ENCODE peak calls at places on chromosomes 11 and 22, in seven cellular contexts. K is K562, L is HCT116, Y is GM12878, V is SK-N-SH, S is H1, M is HepG2. J is an unnamed sample.

GRCh38 chr22:48368975-48369525 is 1458.6 kb downstream of the BRD1 start:
- DNase-seq in K (no peak), L (no peak), Y (no peak), V (no peak), S (peak), M (no peak), J (no peak)

GRCh38 chr11:34570584-34570983 is 50.3 kb upstream of the EHF start:
- DNase-seq in K (peak), L (no peak), Y (no peak), V (peak), S (no peak), M (no peak), J (peak)

GRCh38 chr11:121754603-121755002 is 301.8 kb upstream of the SORL1-AS1 start:
- DNase-seq in K (no peak), L (no peak), Y (no peak), V (no peak), S (no peak), M (no peak), J (no peak)

GRCh38 chr22:47794851-47795250 is 1032.4 kb downstream of the TBC1D22A start:
- DNase-seq in K (no peak), L (no peak), Y (no peak), V (no peak), S (no peak), M (no peak), J (no peak)

GRCh38 chr22:40056163-40056958 is 61.6 kb downstream of the FAM83F start:
- DNase-seq in K (no peak), L (no peak), Y (no peak), V (no peak), S (no peak), M (no peak), J (no peak)

GRCh38 chr11:73381589-73381988 is 5.4 kb downstream of the RELT start:
- DNase-seq in K (no peak), L (no peak), Y (no peak), V (no peak), S (no peak), M (no peak), J (no peak)

GRCh38 chr22:42820075-42820763 is 36.9 kb downstream of the ARFGAP3 start:
- DNase-seq in K (peak), L (no peak), Y (no peak), V (no peak), S (no peak), M (no peak), J (peak)

GRCh38 chr11:94655951-94656350 is 88.8 kb downstream of the PIWIL4 start:
- DNase-seq in K (no peak), L (no peak), Y (no peak), V (no peak), S (no peak), M (no peak), J (no peak)

GRCh38 chr22:39773976-39774539 is 119.5 kb downstream of the ENTHD1 start:
- DNase-seq in K (peak), L (no peak), Y (peak), V (no peak), S (no peak), M (no peak), J (peak)

GRCh38 chr22:16824718-16825687 is at the start of gene XKR3:
- DNase-seq in K (peak), L (no peak), Y (peak), V (no peak), S (no peak), M (no peak), J (peak)

GRCh38 chr11:19080579-19080993 is 20.1 kb upstream of the MRGPRX2 start:
- DNase-seq in K (no peak), L (no peak), Y (no peak), V (no peak), S (no peak), M (peak), J (peak)

GRCh38 chr22:43431821-43432554 is 20.2 kb downstream of the MPPED1 start:
- DNase-seq in K (no peak), L (no peak), Y (no peak), V (no peak), S (no peak), M (no peak), J (no peak)

GRCh38 chr11:65100674-65101350 is 4.8 kb downstream of the VPS51 start:
- DNase-seq in K (no peak), L (no peak), Y (no peak), V (no peak), S (no peak), M (no peak), J (no peak)

GRCh38 chr22:39405346-39406085 is 5.9 kb downstream of the TAB1 start:
- DNase-seq in K (no peak), L (no peak), Y (no peak), V (no peak), S (no peak), M (no peak), J (no peak)

GRCh38 chr22:39559456-39560105 is 11.0 kb upstream of the CACNA1I start:
- DNase-seq in K (peak), L (no peak), Y (no peak), V (peak), S (peak), M (no peak), J (peak)

GRCh38 chr22:32389685-32390084 is 22.4 kb downstream of the RTCB start:
- DNase-seq in K (peak), L (no peak), Y (no peak), V (peak), S (peak), M (no peak), J (peak)

GRCh38 chr11:95154514-95154913 is 64.9 kb downstream of the ENDOD1 start:
- DNase-seq in K (peak), L (peak), Y (no peak), V (peak), S (peak), M (peak), J (peak)

GRCh38 chr11:61579398-61580291 is 1.2 kb downstream of the SYT7 start:
- DNase-seq in K (no peak), L (no peak), Y (no peak), V (no peak), S (peak), M (no peak), J (no peak)

GRCh38 chr11:12007769-12008737 is at the start of gene DKK3:
- DNase-seq in K (no peak), L (no peak), Y (no peak), V (peak), S (peak), M (no peak), J (no peak)

GRCh38 chr11:10564692-10565318 is 3.7 kb downstream of the LYVE1 start:
- DNase-seq in K (peak), L (no peak), Y (no peak), V (no peak), S (no peak), M (no peak), J (peak)

GRCh38 chr11:64545605-64546004 is 45.4 kb upstream of the SLC22A12 start:
- DNase-seq in K (no peak), L (peak), Y (no peak), V (no peak), S (no peak), M (no peak), J (no peak)

GRCh38 chr22:30664798-30665197 is 2.9 kb downstream of the DUSP18 start:
- DNase-seq in K (no peak), L (no peak), Y (no peak), V (no peak), S (no peak), M (no peak), J (no peak)

GRCh38 chr11:78982377-78982925 is 407.8 kb upstream of the NARS2 start:
- DNase-seq in K (no peak), L (no peak), Y (no peak), V (peak), S (no peak), M (no peak), J (no peak)

GRCh38 chr22:19287889-19288288 is 3.6 kb downstream of the CLTCL1 start:
- DNase-seq in K (no peak), L (no peak), Y (no peak), V (no peak), S (no peak), M (no peak), J (no peak)

GRCh38 chr11:114163830-114164401 is 104.4 kb downstream of the ZBTB16 start:
- DNase-seq in K (no peak), L (no peak), Y (no peak), V (no peak), S (no peak), M (no peak), J (no peak)

GRCh38 chr22:44667276-44667675 is 34.7 kb upstream of the PRR5 start:
- DNase-seq in K (no peak), L (no peak), Y (no peak), V (peak), S (no peak), M (no peak), J (no peak)

GRCh38 chr11:22037505-22037904 is 155.4 kb upstream of the ANO5 start:
- DNase-seq in K (no peak), L (no peak), Y (no peak), V (no peak), S (no peak), M (no peak), J (no peak)

GRCh38 chr11:22194907-22195306 is 2.0 kb downstream of the ANO5 start:
- DNase-seq in K (no peak), L (no peak), Y (no peak), V (no peak), S (no peak), M (no peak), J (no peak)

GRCh38 chr11:57214494-57214893 is 22.6 kb downstream of the APLNR start:
- DNase-seq in K (no peak), L (no peak), Y (no peak), V (no peak), S (no peak), M (no peak), J (no peak)

GRCh38 chr11:57213282-57214086 is 23.6 kb downstream of the APLNR start:
- DNase-seq in K (peak), L (no peak), Y (no peak), V (peak), S (peak), M (no peak), J (no peak)

GRCh38 chr11:57217053-57217452 is 20.0 kb downstream of the APLNR start:
- DNase-seq in K (no peak), L (no peak), Y (no peak), V (no peak), S (no peak), M (no peak), J (no peak)

GRCh38 chr11:57216463-57216862 is 20.6 kb downstream of the APLNR start:
- DNase-seq in K (no peak), L (no peak), Y (no peak), V (no peak), S (no peak), M (no peak), J (no peak)

DNA sequence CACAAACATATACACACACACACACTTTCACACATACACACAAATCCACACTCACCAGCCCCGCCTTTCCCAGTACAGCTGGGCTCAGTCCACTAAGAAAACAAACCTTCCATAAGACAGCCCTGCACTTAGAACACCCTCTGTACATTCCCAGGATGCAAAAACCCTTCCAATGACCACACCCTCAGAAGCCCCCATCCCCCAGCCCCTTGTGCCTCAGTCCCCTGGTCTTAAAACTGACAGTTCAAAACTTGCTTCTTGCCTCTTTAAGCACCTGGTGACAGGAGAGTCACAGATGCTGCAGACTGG is 23.0 kb downstream of the APLNR start:
- DNase-seq in K (no peak), L (no peak), Y (no peak), V (no peak), S (no peak), M (no peak), J (no peak)
- TF ChIP-seq JUND in K (no peak), L (no peak), Y (no peak), V (no peak), S (no peak), M (no peak), J (no peak)

GRCh38 chr22:46750530-46750800 is 12.0 kb upstream of the TBC1D22A start:
- DNase-seq in K (no peak), L (no peak), Y (no peak), V (no peak), S (no peak), M (no peak), J (no peak)

GRCh38 chr22:46748948-46749681 is 11.1 kb upstream of the CERK start:
- DNase-seq in K (no peak), L (no peak), Y (no peak), V (no peak), S (no peak), M (no peak), J (no peak)

GRCh38 chr22:46749682-46750529 is 11.9 kb upstream of the CERK start:
- DNase-seq in K (no peak), L (no peak), Y (no peak), V (no peak), S (no peak), M (no peak), J (no peak)

GRCh38 chr22:46752286-46752685 is 10.2 kb upstream of the TBC1D22A start:
- DNase-seq in K (no peak), L (no peak), Y (no peak), V (no peak), S (no peak), M (no peak), J (no peak)

GRCh38 chr22:46750861-46751260 is 11.6 kb upstream of the TBC1D22A start:
- DNase-seq in K (no peak), L (no peak), Y (no peak), V (no peak), S (no peak), M (no peak), J (no peak)
- TF ChIP-seq JUND in K (no peak), L (no peak), Y (no peak), V (no peak), S (no peak), M (no peak), J (no peak)

DNA sequence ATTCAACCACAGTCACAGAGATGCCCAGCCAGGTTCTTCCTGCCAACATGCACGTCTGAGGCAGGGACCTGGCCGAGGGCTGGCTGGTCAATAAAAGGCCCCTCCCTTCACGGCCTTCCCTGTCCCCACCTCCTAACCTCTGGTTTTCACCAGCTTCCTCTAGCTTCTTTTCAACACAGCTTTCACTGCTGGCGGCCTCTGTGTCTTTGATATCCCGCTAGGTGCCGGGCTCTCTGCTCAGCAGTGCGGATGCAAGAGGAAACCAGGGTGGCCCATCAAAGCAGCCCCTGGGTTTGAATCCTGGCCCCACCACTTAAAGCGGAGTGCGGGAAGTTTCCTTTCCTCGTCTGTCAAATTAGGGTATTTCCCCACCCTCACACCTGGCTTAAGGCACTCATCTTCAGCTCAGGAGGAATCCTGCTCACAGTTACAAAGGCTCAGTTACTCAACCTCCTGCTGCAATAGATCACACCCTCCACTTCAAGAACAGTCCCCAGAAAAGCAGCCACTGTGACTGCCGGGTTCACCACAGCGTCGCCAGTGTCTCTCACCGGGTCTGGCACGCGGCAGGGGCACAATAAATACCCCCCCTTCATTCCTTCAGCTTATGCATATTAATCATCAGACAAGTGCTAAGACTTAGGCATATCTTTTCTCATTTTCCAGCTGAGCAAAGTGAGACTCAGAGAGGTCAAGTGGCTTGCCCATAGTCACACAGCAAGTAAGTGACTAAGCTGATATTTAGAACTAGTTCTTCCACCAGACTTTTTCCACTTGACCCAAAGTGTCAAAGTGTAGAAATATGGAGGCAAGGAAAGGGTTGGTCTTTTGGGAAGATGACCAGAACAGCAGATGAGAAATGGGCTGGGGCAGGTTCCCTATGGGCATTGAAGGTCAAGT is 45.7 kb downstream of the TXN2 start:
- DNase-seq in K (no peak), L (no peak), Y (peak), V (no peak), S (peak), M (peak), J (no peak)
- TF ChIP-seq JUND in K (no peak), L (no peak), Y (no peak), V (no peak), S (no peak), M (no peak), J (no peak)

DNA sequence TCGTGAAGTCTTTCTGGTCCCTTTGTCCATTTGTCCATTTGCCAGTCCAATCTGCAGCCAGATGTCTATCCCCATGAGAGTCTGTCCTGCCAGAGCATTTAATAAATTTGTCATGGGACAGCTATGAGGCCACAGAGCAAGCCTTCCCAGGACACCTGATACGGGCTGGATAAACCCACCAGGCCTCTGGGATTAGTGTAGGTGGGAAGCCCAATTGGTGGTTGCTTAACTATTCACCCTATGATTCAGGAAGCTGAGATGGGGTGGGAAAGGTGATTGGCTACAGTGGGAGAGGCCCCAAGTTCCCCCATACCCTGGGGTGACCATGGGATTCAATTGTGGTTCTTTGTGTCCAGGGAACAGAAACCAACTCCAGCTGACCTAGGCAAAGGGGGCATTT is 40.0 kb downstream of the MYEOV start:
- DNase-seq in K (no peak), L (no peak), Y (no peak), V (no peak), S (no peak), M (no peak), J (no peak)
- TF ChIP-seq JUND in K (no peak), L (no peak), Y (no peak), V (no peak), S (no peak), M (no peak), J (no peak)

DNA sequence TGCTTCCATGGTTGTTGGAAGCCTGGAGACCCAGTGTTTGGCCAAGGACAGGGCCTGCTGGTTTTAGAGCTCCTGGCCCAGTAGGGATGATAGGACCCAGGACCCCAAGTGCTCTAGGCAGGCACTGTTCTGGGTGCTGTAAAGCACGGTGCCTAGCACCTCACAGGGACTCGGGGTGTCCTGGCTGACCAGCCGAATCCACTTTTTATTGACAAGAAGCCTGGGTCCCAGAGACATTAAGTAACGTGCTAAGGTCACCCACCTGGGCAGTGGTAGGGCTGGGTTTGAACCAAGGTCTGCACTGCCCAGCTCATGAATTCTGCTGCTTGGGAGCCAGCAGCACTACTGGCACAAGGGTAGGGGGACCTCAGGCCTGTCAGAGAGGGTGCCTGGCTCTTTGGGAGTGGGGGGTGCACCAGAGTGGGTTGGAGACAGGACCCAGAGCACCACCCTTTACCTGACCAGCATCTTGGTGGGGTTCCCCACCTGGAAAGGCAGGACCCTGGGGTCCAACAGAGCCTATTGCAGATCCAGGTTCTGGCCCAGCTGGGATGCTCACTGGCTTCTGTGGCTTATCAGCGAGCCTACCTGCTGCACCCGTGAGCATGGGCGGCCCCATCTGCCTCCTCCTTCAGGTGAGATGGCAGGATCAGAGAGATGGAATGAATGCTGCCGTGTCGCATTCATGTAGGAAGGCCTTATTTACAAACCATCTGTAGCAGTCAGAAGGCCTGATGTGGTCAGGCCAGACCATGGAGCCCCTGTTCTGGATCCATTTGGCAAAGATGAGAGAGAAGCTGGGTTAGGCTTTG is 52.0 kb downstream of the BCR start:
- DNase-seq in K (no peak), L (no peak), Y (no peak), V (no peak), S (no peak), M (no peak), J (no peak)
- TF ChIP-seq JUND in K (no peak), L (no peak), Y (no peak), V (no peak), S (no peak), M (no peak), J (no peak)

GRCh38 chr22:38346506-38346905 is 29.3 kb upstream of the CSNK1E start:
- DNase-seq in K (no peak), L (no peak), Y (no peak), V (no peak), S (peak), M (no peak), J (no peak)

GRCh38 chr22:38347944-38348750 is 30.9 kb upstream of the CSNK1E start:
- DNase-seq in K (no peak), L (no peak), Y (no peak), V (no peak), S (peak), M (no peak), J (no peak)

GRCh38 chr22:38345782-38346181 is 28.5 kb upstream of the CSNK1E start:
- DNase-seq in K (no peak), L (no peak), Y (no peak), V (no peak), S (peak), M (no peak), J (no peak)

GRCh38 chr22:38348751-38349496 is 31.7 kb upstream of the CSNK1E start:
- DNase-seq in K (no peak), L (no peak), Y (no peak), V (no peak), S (peak), M (no peak), J (no peak)

DNA sequence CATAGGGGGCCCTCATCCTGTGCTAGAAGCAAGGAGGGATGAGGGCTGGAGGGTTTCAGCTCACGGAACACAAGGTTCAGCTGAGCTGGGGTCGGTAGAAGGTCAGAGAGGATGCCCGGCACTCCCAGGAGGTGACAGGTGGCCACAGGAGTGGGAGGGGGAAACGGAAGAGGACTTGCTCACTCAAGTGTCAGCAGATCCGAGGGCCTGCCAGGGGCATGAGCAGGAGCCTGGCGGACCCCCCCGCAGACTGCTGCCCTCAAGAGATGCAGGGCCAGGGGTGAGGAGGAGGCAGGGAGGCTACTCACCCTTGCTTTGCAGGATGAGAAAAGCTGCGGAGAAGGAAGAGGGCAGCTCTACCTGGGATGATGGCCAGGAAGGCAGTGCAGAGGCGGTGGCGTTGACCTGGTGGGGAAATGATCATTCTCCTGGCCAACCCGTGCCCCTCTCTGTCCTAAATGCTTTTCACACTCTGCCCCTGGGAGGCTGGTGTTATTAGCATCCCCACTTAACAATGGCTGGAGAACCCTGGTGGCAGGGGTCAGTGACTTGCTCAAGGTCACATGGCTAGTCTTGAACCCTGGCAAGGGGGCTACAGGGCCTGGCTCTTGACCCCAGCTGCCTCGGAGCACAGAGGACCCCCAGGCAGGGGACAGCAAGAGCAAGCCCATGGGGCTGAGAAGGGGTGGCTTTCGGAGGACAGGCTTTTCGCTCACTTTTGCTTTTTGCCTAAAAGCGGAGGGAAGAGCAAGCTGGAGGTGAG is 30.1 kb upstream of the CSNK1E start:
- DNase-seq in K (no peak), L (no peak), Y (no peak), V (no peak), S (peak), M (no peak), J (no peak)
- TF ChIP-seq JUND in K (no peak), L (no peak), Y (no peak), V (no peak), S (no peak), M (no peak), J (no peak)

J was measured in T47D.